ENCODE peak calls at places on chromosomes 16 and 17, in eight cellular contexts. One of them, this sample, is unnamed.

GRCh38 chr16:2775765-2776499 is 1.1 kb downstream of the ELOB start:
- DNase-seq in MM.1S: no peak
- DNase-seq in choroid plexus epithelial cell: no peak
- DNase-seq in stomach: no peak
- DNase-seq in heart left ventricle: no peak
- DNase-seq in cardiac fibroblast: no peak
- DNase-seq in right atrium auricular region: no peak
- DNase-seq in upper lobe of right lung: no peak
- DNase-seq in this sample: no peak

GRCh38 chr16:4097826-4098240 is 18.4 kb downstream of the ADCY9 start:
- DNase-seq in upper lobe of right lung: no peak
- DNase-seq in stomach: no peak
- DNase-seq in cardiac fibroblast: no peak
- DNase-seq in choroid plexus epithelial cell: peak
- DNase-seq in MM.1S: no peak
- DNase-seq in heart left ventricle: no peak
- DNase-seq in right atrium auricular region: no peak
- DNase-seq in this sample: no peak

GRCh38 chr17:81685108-81685507 is 1.3 kb downstream of the HGS start:
- DNase-seq in MM.1S: peak
- DNase-seq in stomach: no peak
- DNase-seq in cardiac fibroblast: peak
- DNase-seq in choroid plexus epithelial cell: peak
- DNase-seq in right atrium auricular region: no peak
- DNase-seq in upper lobe of right lung: no peak
- DNase-seq in heart left ventricle: no peak
- DNase-seq in this sample: no peak

GRCh38 chr17:226108-226772 is 44.8 kb upstream of the DOC2B start:
- DNase-seq in right atrium auricular region: no peak
- DNase-seq in heart left ventricle: no peak
- DNase-seq in choroid plexus epithelial cell: no peak
- DNase-seq in stomach: no peak
- DNase-seq in cardiac fibroblast: no peak
- DNase-seq in upper lobe of right lung: peak
- DNase-seq in MM.1S: no peak
- DNase-seq in this sample: no peak

GRCh38 chr17:43690624-43691316 is 29.0 kb upstream of the MEOX1 start:
- DNase-seq in cardiac fibroblast: no peak
- DNase-seq in choroid plexus epithelial cell: no peak
- DNase-seq in MM.1S: no peak
- DNase-seq in heart left ventricle: no peak
- DNase-seq in right atrium auricular region: no peak
- DNase-seq in upper lobe of right lung: no peak
- DNase-seq in stomach: no peak
- DNase-seq in this sample: no peak

GRCh38 chr17:62727916-62728672 is 80.0 kb downstream of the MARCHF10 start:
- DNase-seq in heart left ventricle: no peak
- DNase-seq in upper lobe of right lung: no peak
- DNase-seq in choroid plexus epithelial cell: no peak
- DNase-seq in MM.1S: no peak
- DNase-seq in cardiac fibroblast: no peak
- DNase-seq in right atrium auricular region: no peak
- DNase-seq in stomach: no peak
- DNase-seq in this sample: no peak

GRCh38 chr16:585351-585750 is 4.5 kb upstream of the RAB40C start:
- DNase-seq in upper lobe of right lung: no peak
- DNase-seq in MM.1S: no peak
- DNase-seq in stomach: peak
- DNase-seq in heart left ventricle: no peak
- DNase-seq in cardiac fibroblast: no peak
- DNase-seq in choroid plexus epithelial cell: no peak
- DNase-seq in right atrium auricular region: no peak
- DNase-seq in this sample: no peak

GRCh38 chr17:44922136-44922535 is 6.8 kb upstream of the GFAP start:
- DNase-seq in stomach: no peak
- DNase-seq in cardiac fibroblast: no peak
- DNase-seq in choroid plexus epithelial cell: no peak
- DNase-seq in right atrium auricular region: no peak
- DNase-seq in upper lobe of right lung: peak
- DNase-seq in heart left ventricle: no peak
- DNase-seq in MM.1S: no peak
- DNase-seq in this sample: no peak

GRCh38 chr17:17712268-17712924 is 31.1 kb downstream of the RAI1 start:
- DNase-seq in heart left ventricle: no peak
- DNase-seq in upper lobe of right lung: no peak
- DNase-seq in choroid plexus epithelial cell: peak
- DNase-seq in MM.1S: no peak
- DNase-seq in right atrium auricular region: no peak
- DNase-seq in stomach: no peak
- DNase-seq in cardiac fibroblast: peak
- DNase-seq in this sample: peak

DNA sequence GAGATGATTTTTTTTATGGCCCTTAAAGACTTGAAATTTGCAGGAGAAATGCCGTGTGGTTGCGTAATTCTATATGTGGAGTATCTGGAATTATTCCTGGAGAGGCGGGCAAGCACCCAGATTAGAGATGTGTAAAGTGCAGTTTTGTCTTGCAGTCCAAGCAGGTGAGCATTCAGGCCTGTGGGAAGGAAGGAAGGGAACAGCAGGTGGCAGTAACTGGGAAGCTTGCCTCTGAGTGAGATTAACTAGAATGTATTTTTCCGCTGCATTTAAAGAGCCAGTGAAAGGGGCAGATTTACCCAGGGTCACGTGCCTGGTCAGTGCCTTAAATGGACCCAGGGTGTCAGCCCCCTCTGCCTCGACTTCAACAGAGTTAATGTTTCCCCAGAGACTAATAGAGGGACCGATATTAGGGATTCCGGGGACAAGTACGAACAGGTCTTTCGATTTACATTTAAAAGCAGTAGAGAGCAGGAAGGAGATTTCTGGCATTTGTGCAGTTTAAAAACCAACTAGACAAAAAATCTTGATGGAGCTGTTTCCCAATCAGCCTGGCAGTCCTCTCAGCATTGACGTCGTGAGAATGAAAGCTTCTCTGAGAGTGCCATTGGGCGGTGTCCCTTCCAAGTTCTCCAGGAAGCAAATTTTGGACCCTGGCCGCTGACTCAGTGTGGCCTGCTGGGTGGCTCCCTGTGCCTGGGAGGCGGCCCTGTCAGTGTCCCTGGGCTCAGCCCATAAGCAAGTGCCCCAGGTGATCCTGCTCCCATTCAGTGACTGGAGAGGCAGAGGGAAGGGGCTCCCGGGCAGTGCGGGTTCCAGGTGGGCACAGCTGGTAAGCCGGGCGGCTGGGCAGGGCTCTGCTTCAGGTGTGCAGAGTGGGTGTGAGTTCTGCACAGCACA is 38.2 kb downstream of the KSR1 start:
- DNase-seq in stomach: peak
- DNase-seq in MM.1S: no peak
- DNase-seq in heart left ventricle: peak
- DNase-seq in choroid plexus epithelial cell: peak
- DNase-seq in upper lobe of right lung: peak
- DNase-seq in cardiac fibroblast: peak
- DNase-seq in right atrium auricular region: peak
- DNase-seq in this sample: peak
- TF ChIP-seq CTCF in stomach: no peak
- TF ChIP-seq CTCF in MM.1S: no peak
- TF ChIP-seq CTCF in heart left ventricle: no peak
- TF ChIP-seq CTCF in choroid plexus epithelial cell: peak
- TF ChIP-seq CTCF in upper lobe of right lung: peak
- TF ChIP-seq CTCF in cardiac fibroblast: peak
- TF ChIP-seq CTCF in right atrium auricular region: peak
- TF ChIP-seq CTCF in this sample: peak

GRCh38 chr17:29135464-29135863 is 44.7 kb downstream of the MYO18A start:
- DNase-seq in MM.1S: no peak
- DNase-seq in stomach: no peak
- DNase-seq in cardiac fibroblast: no peak
- DNase-seq in right atrium auricular region: no peak
- DNase-seq in heart left ventricle: no peak
- DNase-seq in choroid plexus epithelial cell: no peak
- DNase-seq in upper lobe of right lung: no peak
- DNase-seq in this sample: no peak
- H3K4me3 ChIP-seq in MM.1S: no peak
- H3K4me3 ChIP-seq in stomach: no peak
- H3K4me3 ChIP-seq in cardiac fibroblast: no peak
- H3K4me3 ChIP-seq in right atrium auricular region: no peak
- H3K4me3 ChIP-seq in heart left ventricle: no peak
- H3K4me3 ChIP-seq in choroid plexus epithelial cell: no peak
- H3K4me3 ChIP-seq in upper lobe of right lung: no peak
- H3K4me3 ChIP-seq in this sample: no peak

DNA sequence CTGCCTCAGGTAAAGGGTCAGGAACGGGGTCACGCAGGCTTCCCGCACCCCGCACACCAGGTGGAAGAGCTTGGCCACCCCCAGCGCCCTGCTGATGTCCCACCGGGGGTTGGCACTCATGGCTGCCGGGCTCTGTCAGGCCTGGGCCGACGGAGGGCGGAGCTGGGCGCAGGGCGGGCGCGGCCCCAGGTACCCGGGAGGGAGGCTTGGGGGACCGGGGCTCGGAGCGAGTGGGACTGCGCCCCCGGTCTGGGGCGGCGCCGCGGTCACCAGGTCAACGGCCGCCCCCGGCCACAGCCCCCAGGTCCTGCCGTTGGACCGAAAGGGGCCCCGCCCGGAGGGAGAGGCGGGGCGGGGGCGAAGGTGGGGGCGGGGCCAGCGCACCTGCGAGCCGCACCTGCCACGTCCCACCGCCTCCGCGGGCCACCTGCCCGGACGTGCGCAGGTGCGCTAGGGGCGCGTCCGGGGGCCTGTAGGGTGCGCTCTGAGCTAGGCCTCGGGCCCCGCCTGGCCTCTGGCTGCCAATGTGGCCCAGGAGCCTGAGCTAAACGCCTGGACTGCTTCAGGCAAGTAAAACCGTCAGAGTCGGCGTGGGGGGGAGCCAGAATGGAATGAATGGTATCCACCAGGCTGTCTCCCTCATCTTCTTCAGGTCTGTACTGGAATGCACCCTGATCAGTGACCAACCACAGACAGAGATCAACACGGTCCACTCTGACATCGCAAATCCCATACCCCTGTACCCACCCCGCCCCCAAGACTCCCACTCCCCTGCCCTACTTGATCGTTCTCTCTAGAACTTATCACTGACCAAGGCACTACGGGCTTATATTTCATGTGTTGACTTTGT is at the start of gene MFSD6L:
- DNase-seq in cardiac fibroblast: no peak
- DNase-seq in MM.1S: no peak
- DNase-seq in upper lobe of right lung: peak
- DNase-seq in heart left ventricle: no peak
- DNase-seq in stomach: peak
- DNase-seq in choroid plexus epithelial cell: peak
- DNase-seq in right atrium auricular region: no peak
- DNase-seq in this sample: no peak
- TF ChIP-seq CTCF in cardiac fibroblast: no peak
- TF ChIP-seq CTCF in MM.1S: no peak
- TF ChIP-seq CTCF in upper lobe of right lung: peak
- TF ChIP-seq CTCF in heart left ventricle: no peak
- TF ChIP-seq CTCF in stomach: no peak
- TF ChIP-seq CTCF in choroid plexus epithelial cell: no peak
- TF ChIP-seq CTCF in right atrium auricular region: peak
- TF ChIP-seq CTCF in this sample: no peak

GRCh38 chr17:38451840-38452529 is 23.7 kb downstream of the ARHGAP23 start:
- DNase-seq in heart left ventricle: peak
- DNase-seq in choroid plexus epithelial cell: peak
- DNase-seq in cardiac fibroblast: peak
- DNase-seq in right atrium auricular region: no peak
- DNase-seq in upper lobe of right lung: no peak
- DNase-seq in stomach: no peak
- DNase-seq in MM.1S: no peak
- DNase-seq in this sample: no peak

GRCh38 chr17:38449364-38449763 is 21.1 kb downstream of the ARHGAP23 start:
- DNase-seq in right atrium auricular region: no peak
- DNase-seq in upper lobe of right lung: no peak
- DNase-seq in stomach: no peak
- DNase-seq in heart left ventricle: no peak
- DNase-seq in MM.1S: no peak
- DNase-seq in choroid plexus epithelial cell: no peak
- DNase-seq in cardiac fibroblast: no peak
- DNase-seq in this sample: no peak

GRCh38 chr17:38452719-38453118 is 24.5 kb downstream of the ARHGAP23 start:
- DNase-seq in stomach: no peak
- DNase-seq in choroid plexus epithelial cell: no peak
- DNase-seq in right atrium auricular region: no peak
- DNase-seq in heart left ventricle: no peak
- DNase-seq in upper lobe of right lung: no peak
- DNase-seq in cardiac fibroblast: no peak
- DNase-seq in MM.1S: no peak
- DNase-seq in this sample: no peak

GRCh38 chr17:38451030-38451839 is 23.0 kb downstream of the ARHGAP23 start:
- DNase-seq in heart left ventricle: peak
- DNase-seq in upper lobe of right lung: no peak
- DNase-seq in MM.1S: no peak
- DNase-seq in cardiac fibroblast: peak
- DNase-seq in stomach: no peak
- DNase-seq in right atrium auricular region: no peak
- DNase-seq in choroid plexus epithelial cell: peak
- DNase-seq in this sample: no peak

GRCh38 chr17:38450699-38451029 is 22.4 kb downstream of the ARHGAP23 start:
- DNase-seq in cardiac fibroblast: no peak
- DNase-seq in MM.1S: no peak
- DNase-seq in heart left ventricle: no peak
- DNase-seq in stomach: no peak
- DNase-seq in right atrium auricular region: no peak
- DNase-seq in choroid plexus epithelial cell: no peak
- DNase-seq in upper lobe of right lung: no peak
- DNase-seq in this sample: no peak
- H3K4me3 ChIP-seq in cardiac fibroblast: peak
- H3K4me3 ChIP-seq in MM.1S: no peak
- H3K4me3 ChIP-seq in heart left ventricle: no peak
- H3K4me3 ChIP-seq in stomach: no peak
- H3K4me3 ChIP-seq in right atrium auricular region: no peak
- H3K4me3 ChIP-seq in choroid plexus epithelial cell: no peak
- H3K4me3 ChIP-seq in upper lobe of right lung: no peak
- H3K4me3 ChIP-seq in this sample: no peak

GRCh38 chr17:21462259-21462658 is 86.1 kb downstream of the KCNJ12 start:
- DNase-seq in MM.1S: no peak
- DNase-seq in right atrium auricular region: no peak
- DNase-seq in heart left ventricle: no peak
- DNase-seq in stomach: no peak
- DNase-seq in upper lobe of right lung: no peak
- DNase-seq in cardiac fibroblast: no peak
- DNase-seq in choroid plexus epithelial cell: peak
- DNase-seq in this sample: no peak
- TF ChIP-seq CTCF in MM.1S: no peak
- TF ChIP-seq CTCF in right atrium auricular region: no peak
- TF ChIP-seq CTCF in heart left ventricle: no peak
- TF ChIP-seq CTCF in stomach: no peak
- TF ChIP-seq CTCF in upper lobe of right lung: no peak
- TF ChIP-seq CTCF in cardiac fibroblast: no peak
- TF ChIP-seq CTCF in choroid plexus epithelial cell: no peak
- TF ChIP-seq CTCF in this sample: no peak

DNA sequence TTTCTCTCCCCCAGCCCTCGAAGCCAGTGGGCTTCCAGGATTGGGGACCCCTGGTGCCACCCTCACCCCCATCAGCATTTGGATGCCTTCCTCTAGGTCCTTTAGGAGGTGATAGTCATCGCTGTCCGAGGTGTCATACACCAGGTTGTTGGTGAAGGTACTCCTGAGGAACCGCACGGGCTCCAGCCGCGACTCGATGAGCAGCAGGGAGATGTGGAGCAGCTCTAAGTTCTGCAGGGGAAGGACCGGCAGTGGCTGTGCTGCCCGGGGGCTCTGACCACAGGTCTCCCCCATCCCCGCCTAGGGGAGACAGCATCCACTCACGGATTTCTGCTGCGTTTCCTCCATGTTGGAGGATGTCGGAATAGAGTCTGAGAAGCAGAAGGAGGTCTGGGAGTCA is 962 bp downstream of the CSHL1 start:
- DNase-seq in MM.1S: no peak
- DNase-seq in upper lobe of right lung: peak
- DNase-seq in choroid plexus epithelial cell: no peak
- DNase-seq in heart left ventricle: no peak
- DNase-seq in stomach: no peak
- DNase-seq in cardiac fibroblast: no peak
- DNase-seq in right atrium auricular region: no peak
- DNase-seq in this sample: no peak
- H3K4me3 ChIP-seq in MM.1S: no peak
- H3K4me3 ChIP-seq in upper lobe of right lung: no peak
- H3K4me3 ChIP-seq in choroid plexus epithelial cell: no peak
- H3K4me3 ChIP-seq in heart left ventricle: no peak
- H3K4me3 ChIP-seq in stomach: no peak
- H3K4me3 ChIP-seq in cardiac fibroblast: no peak
- H3K4me3 ChIP-seq in right atrium auricular region: no peak
- H3K4me3 ChIP-seq in this sample: no peak